ENCODE peak calls at places on chromosomes 4 and X, in eight cellular contexts. R is fibroblast of lung, M is mammary epithelial cell, F is MM.1S, Y is hepatocyte, U is neural progenitor cell, V is endothelial cell of umbilical vein, L is GM23248. S is an unnamed sample.

GRCh38 chrX:46263494-46263893 is 281.7 kb downstream of the ZNF674 start:
- DNase-seq in Y (no peak), V (no peak), U (no peak), F (no peak), L (no peak), M (peak), R (peak), S (peak)

GRCh38 chr4:140094701-140095420 is 59.1 kb downstream of the MAML3 start:
- DNase-seq in V (peak), U (no peak), F (no peak), R (peak), Y (peak), M (peak), L (no peak), S (peak)

GRCh38 chr4:146051724-146052396 is 113.2 kb upstream of the ZNF827 start:
- DNase-seq in Y (no peak), U (no peak), F (no peak), R (peak), M (peak), V (no peak), L (peak), S (peak)

GRCh38 chr4:156838761-156839160 is 132.8 kb downstream of the PDGFC start:
- DNase-seq in Y (no peak), M (no peak), F (no peak), U (peak), L (peak), V (no peak), R (peak), S (no peak)

GRCh38 chr4:130336585-130337217 is 1240.7 kb downstream of the C4orf33 start:
- DNase-seq in L (peak), M (no peak), V (peak), Y (peak), U (peak), F (peak), R (peak), S (no peak)

GRCh38 chr4:135120190-135120589 is 918.6 kb upstream of the PABPC4L start:
- DNase-seq in Y (no peak), U (no peak), R (peak), V (no peak), M (no peak), L (no peak), F (no peak), S (no peak)

GRCh38 chr4:145481164-145481941 is at the start of gene SMAD1:
- DNase-seq in R (peak), L (peak), M (peak), V (peak), U (peak), F (peak), Y (peak), S (peak)

GRCh38 chrX:48972214-48973164 is 845 bp upstream of the KCND1 start:
- DNase-seq in Y (peak), U (peak), V (peak), F (peak), M (no peak), R (peak), L (peak), S (peak)

GRCh38 chrX:840556-840955 is 210.0 kb downstream of the SHOX start:
- DNase-seq in Y (no peak), U (no peak), M (no peak), L (no peak), F (no peak), V (no peak), R (no peak), S (no peak)

GRCh38 chr4:19729873-19730735 is 521.6 kb upstream of the SLIT2 start:
- DNase-seq in L (peak), R (peak), F (no peak), V (peak), U (no peak), Y (no peak), M (no peak), S (no peak)

GRCh38 chr4:146349306-146349705 is 135.0 kb downstream of the REELD1 start:
- DNase-seq in V (no peak), R (no peak), F (no peak), M (peak), Y (no peak), U (no peak), L (no peak), S (no peak)

GRCh38 chrX:46236411-46236810 is 308.8 kb downstream of the ZNF674 start:
- DNase-seq in Y (no peak), F (no peak), M (no peak), L (no peak), R (no peak), U (no peak), V (no peak), S (no peak)

GRCh38 chrX:1534321-1535168 is 2.4 kb downstream of the P2RY8 start:
- DNase-seq in L (no peak), V (no peak), U (peak), F (peak), R (no peak), M (no peak), Y (no peak), S (no peak)

GRCh38 chr4:54085284-54085683 is 14.7 kb upstream of the GSX2 start:
- DNase-seq in V (peak), F (no peak), R (peak), U (no peak), Y (no peak), L (peak), M (peak), S (peak)

GRCh38 chr4:168304744-168305459 is 13.7 kb downstream of the DDX60 start:
- DNase-seq in U (no peak), M (peak), Y (no peak), F (no peak), R (peak), L (peak), V (peak), S (peak)

GRCh38 chrX:135330709-135331108 is 21.4 kb downstream of the ETDC start:
- DNase-seq in Y (no peak), L (no peak), U (no peak), V (no peak), M (no peak), F (no peak), R (no peak), S (no peak)

GRCh38 chr4:189507060-189507459 is 433.6 kb upstream of the FRG1 start:
- DNase-seq in U (no peak), V (no peak), L (no peak), Y (no peak), M (no peak), F (no peak), R (no peak), S (no peak)

GRCh38 chr4:13989496-13989895 is 362.0 kb upstream of the BOD1L1 start:
- DNase-seq in U (no peak), M (peak), Y (no peak), R (peak), V (no peak), F (no peak), L (peak), S (no peak)

GRCh38 chrX:119648421-119648775 is 42.2 kb upstream of the NKRF start:
- DNase-seq in F (peak), Y (no peak), L (no peak), U (no peak), M (no peak), R (no peak), V (peak), S (no peak)

GRCh38 chr4:86398187-86398586 is 38.3 kb upstream of the MAPK10 start:
- DNase-seq in L (no peak), V (no peak), M (no peak), F (peak), U (no peak), Y (no peak), R (no peak), S (no peak)

GRCh38 chrX:53022381-53022780 is 26.2 kb upstream of the GPR173 start:
- DNase-seq in F (no peak), M (no peak), V (no peak), Y (no peak), U (no peak), L (no peak), R (no peak), S (no peak)

GRCh38 chrX:110853610-110854009 is 58.0 kb upstream of the CHRDL1 start:
- DNase-seq in R (peak), L (peak), M (peak), U (peak), Y (peak), V (no peak), F (peak), S (peak)

GRCh38 chrX:23883737-23884354 is 23.9 kb downstream of the APOO start:
- DNase-seq in V (peak), F (no peak), M (peak), L (peak), Y (no peak), R (peak), U (no peak), S (peak)

GRCh38 chrX:13055486-13055885 is 11.1 kb upstream of the FAM9C start:
- DNase-seq in V (no peak), Y (no peak), F (no peak), M (no peak), U (no peak), R (no peak), L (no peak), S (no peak)

GRCh38 chrX:13059269-13059668 is 14.8 kb upstream of the FAM9C start:
- DNase-seq in Y (no peak), V (no peak), F (no peak), L (no peak), U (no peak), R (no peak), M (no peak), S (no peak)

GRCh38 chrX:13064599-13065143 is 20.3 kb upstream of the FAM9C start:
- DNase-seq in U (no peak), L (peak), R (peak), V (no peak), M (no peak), Y (peak), F (no peak), S (no peak)

GRCh38 chrX:13059676-13060499 is 15.5 kb upstream of the FAM9C start:
- DNase-seq in F (no peak), U (no peak), V (peak), L (peak), M (peak), R (peak), Y (peak), S (peak)
- H3K4me2 ChIP-seq in F (no peak), U (no peak), V (no peak), L (no peak), M (no peak), R (peak), Y (no peak), S (peak)

DNA sequence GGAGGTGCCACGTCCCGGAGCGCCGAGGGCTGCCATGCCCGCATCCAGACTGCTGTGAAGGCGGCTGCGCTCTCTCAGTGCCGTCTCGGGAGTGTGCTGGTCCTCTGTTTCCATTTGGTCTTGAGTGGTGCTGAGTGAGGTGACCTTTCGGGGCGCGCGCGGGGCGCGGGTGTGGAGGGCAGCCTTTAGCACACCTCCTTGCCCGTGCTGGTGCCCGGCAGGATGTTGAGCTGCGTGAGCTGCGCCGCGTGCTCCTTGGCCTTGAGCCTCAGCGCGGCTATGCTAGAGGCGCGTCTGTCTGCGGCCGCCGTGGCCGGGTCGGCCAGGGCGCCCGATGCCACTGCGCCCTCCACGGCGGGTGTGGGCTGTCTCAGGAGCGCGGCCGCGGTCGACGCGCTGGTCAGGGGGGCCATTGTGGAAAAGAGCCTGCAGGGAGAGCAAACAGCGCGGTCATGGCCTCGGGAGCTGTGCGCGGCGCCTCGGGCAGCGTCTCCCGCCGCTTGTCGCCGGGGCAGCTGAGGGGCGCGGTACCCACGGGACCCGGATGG is 11.2 kb downstream of the ARX start:
- DNase-seq in L (no peak), R (no peak), V (no peak), F (no peak), M (no peak), Y (no peak), U (peak), S (no peak)
- TF ChIP-seq EZH2 in L (no peak), R (peak), V (peak), F (no peak), M (no peak), Y (peak), U (peak), S (peak)

DNA sequence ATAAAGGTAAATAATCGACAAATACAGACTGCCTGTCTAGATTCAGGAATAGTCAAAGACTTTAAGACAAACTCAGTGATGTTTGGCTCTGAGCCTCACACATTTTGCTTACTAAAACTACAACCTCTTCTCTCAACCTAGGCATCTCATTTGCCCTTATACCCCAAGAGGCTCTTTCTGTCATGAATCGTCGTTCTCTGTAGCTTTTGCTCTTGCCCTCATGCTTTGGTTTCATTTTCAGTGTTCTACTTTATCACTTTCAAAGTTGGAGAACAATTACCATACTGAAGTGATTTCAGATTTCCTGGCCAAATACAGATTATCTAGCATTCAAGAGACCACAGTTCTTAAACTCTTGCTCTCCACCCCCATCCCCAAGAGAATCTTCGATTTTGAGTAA is 114.1 kb upstream of the RAP2C start:
- DNase-seq in V (no peak), L (no peak), M (no peak), F (peak), U (no peak), R (no peak), Y (no peak), S (no peak)
- H3K4me2 ChIP-seq in V (no peak), L (no peak), M (no peak), F (peak), U (no peak), R (no peak), Y (no peak), S (no peak)

DNA sequence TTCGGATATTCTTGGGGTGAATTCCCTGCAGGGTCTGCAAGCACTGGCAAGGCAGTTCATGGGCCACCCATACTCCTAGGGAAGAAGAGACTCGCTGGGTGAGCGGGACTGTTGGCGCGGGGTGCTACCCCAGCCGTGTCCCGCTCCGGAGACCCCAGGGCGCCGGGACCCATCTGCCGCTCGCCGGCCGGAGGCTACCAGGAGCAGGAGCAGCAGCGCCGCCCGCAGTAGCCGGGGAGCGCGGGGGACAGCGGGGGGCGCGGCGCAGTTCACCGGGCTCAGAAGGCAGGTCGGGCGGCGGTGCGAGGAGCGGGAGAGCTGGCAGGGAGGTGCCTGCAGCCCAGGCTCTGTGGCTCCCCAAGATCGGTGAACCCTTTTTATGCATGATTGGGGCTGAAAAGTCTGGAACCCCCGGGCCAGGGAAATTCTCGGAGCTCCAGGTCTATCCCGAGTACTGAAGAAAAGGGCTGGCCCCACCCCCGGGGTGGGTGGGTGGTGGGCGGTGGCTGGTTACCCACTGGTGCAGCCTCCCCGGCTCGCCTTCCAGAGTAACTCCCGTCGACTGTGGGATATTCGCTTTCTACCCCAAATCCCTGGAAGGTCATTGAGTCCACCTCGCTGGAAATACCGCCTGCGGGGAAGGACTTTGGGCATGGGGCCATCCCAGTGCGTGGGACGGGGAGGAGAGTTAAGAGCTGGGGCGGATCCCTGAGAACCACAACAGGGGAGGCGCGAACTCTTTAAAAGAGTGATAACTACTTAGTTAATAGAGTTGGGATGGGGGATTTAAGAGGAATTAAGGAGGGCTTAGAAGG is 37.6 kb downstream of the PF4 start:
- DNase-seq in M (peak), U (peak), V (peak), Y (peak), F (no peak), R (peak), L (peak), S (no peak)
- TF ChIP-seq EZH2 in M (no peak), U (peak), V (no peak), Y (peak), F (no peak), R (no peak), L (no peak), S (no peak)

GRCh38 chr4:186936496-186937375 is 213.1 kb upstream of the FAT1 start:
- DNase-seq in F (no peak), V (peak), L (peak), U (no peak), Y (peak), R (peak), M (peak), S (peak)
- H3K4me2 ChIP-seq in F (no peak), V (peak), L (no peak), U (no peak), Y (peak), R (peak), M (peak), S (peak)

DNA sequence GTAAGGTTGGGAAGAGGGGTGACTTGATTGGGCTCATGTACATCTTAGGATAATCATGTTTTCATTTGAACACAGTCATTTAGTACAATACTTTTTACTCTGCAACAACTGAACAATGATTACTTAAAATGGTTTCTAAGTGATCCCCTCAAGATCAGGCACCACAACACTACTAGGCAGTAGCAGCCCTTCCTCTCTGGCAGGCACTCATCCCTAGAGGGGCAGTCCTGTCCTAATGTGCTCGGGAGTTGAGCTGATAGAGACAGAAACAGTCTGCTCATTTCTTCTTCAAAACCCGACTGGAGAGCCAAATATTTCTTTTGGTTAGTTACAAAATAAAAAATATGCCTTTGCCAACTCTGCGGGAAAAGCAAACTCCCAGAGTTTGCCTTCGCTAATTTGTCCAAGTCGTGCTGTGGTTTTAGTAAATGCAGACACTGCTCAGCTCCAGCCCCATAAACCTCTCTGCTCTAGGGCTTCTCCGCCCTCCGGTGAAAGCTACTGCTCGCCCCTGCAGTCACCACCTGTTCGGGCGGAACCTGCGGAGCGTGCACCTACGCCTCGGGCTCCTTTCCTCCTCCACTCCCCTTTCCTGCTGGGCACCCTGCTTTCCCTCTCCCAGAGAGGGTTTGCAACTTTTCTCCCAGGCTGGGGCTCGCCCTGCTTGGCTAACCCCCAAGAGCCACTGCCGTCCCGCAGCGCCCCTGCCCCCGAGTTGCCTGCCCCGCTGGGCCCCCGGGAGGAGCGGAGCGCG is 524 bp upstream of the NPNT start:
- DNase-seq in U (peak), M (peak), L (peak), Y (peak), F (peak), V (no peak), R (peak), S (peak)
- TF ChIP-seq EZH2 in U (no peak), M (peak), L (no peak), Y (no peak), F (no peak), V (peak), R (peak), S (no peak)

DNA sequence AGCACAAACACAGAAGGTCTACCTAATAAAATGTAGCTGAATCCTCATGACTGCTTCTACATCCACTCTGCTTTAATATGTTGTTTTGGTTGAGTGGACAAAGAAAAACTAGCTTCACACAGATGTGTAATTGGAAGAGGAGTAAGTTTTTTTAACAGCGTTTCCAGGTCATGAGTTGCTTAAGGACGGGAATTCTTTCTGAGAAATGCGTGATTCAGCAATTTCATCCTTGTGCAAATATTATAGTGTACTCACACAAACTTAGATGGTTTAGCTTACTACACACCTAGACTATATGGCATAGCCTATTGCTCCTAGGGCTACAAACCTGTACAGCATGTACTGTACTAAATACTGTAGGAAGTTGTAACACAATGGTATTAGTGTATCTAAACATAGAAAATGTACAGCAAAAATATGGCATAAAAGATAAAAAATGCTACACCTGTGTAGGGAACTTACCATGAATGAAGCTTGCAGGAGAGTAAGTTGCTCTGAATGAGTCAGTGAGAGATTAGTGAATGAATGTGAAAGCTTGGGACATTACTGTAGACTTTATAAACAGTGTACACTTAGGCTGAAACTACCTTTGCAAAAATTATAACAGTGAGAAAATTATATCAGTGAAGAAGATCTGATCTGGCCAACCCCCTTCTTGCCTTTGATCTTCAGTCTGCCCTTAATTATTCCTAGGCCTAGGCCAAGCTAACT is 70.8 kb upstream of the IL15 start:
- DNase-seq in L (no peak), U (no peak), V (no peak), Y (no peak), R (no peak), F (no peak), M (no peak), S (peak)
- H3K4me2 ChIP-seq in L (no peak), U (no peak), V (no peak), Y (no peak), R (no peak), F (no peak), M (no peak), S (peak)

GRCh38 chr4:42151568-42152506 is 618 bp downstream of the BEND4 start:
- DNase-seq in M (no peak), R (no peak), U (peak), Y (peak), F (peak), L (peak), V (peak), S (no peak)
- TF ChIP-seq EZH2 in M (peak), R (peak), U (peak), Y (peak), F (no peak), L (no peak), V (peak), S (peak)

S was measured in PC-3.